ENCODE peak calls at places on chromosomes 12 and 14, in nine cellular contexts. One of them, this sample, is unnamed. For H3K36me3, the result is how much of the 10 kb centered on the place peaks cover.

GRCh38 chr14:105212541-105213305 is 31.6 kb upstream of the NUDT14 start:
- DNase-seq in breast epithelium: no peak
- DNase-seq in brain microvascular endothelial cell: no peak
- DNase-seq in H1: no peak
- DNase-seq in CD8-positive, alpha-beta T cell: no peak
- DNase-seq in heart right ventricle: no peak
- DNase-seq in hepatocyte: no peak
- DNase-seq in heart left ventricle: no peak
- DNase-seq in uterus: no peak
- DNase-seq in this sample: no peak

GRCh38 chr12:5081016-5081415 is 37.3 kb downstream of the KCNA5 start:
- DNase-seq in breast epithelium: no peak
- DNase-seq in brain microvascular endothelial cell: no peak
- DNase-seq in H1: no peak
- DNase-seq in CD8-positive, alpha-beta T cell: no peak
- DNase-seq in heart right ventricle: peak
- DNase-seq in hepatocyte: no peak
- DNase-seq in heart left ventricle: peak
- DNase-seq in uterus: no peak
- DNase-seq in this sample: no peak

GRCh38 chr12:122022393-122023338 is 982 bp downstream of the BCL7A start:
- DNase-seq in breast epithelium: no peak
- DNase-seq in brain microvascular endothelial cell: no peak
- DNase-seq in H1: no peak
- DNase-seq in CD8-positive, alpha-beta T cell: no peak
- DNase-seq in heart right ventricle: no peak
- DNase-seq in hepatocyte: peak
- DNase-seq in heart left ventricle: no peak
- DNase-seq in uterus: no peak
- DNase-seq in this sample: no peak

GRCh38 chr12:79083181-79083580 is 218.6 kb downstream of the SYT1 start:
- DNase-seq in breast epithelium: no peak
- DNase-seq in brain microvascular endothelial cell: no peak
- DNase-seq in H1: no peak
- DNase-seq in CD8-positive, alpha-beta T cell: no peak
- DNase-seq in heart right ventricle: no peak
- DNase-seq in hepatocyte: no peak
- DNase-seq in heart left ventricle: no peak
- DNase-seq in uterus: no peak
- DNase-seq in this sample: no peak

GRCh38 chr14:68627868-68628604 is 164.8 kb downstream of the ZFP36L1 start:
- DNase-seq in breast epithelium: peak
- DNase-seq in brain microvascular endothelial cell: no peak
- DNase-seq in H1: peak
- DNase-seq in CD8-positive, alpha-beta T cell: peak
- DNase-seq in heart right ventricle: peak
- DNase-seq in hepatocyte: peak
- DNase-seq in heart left ventricle: peak
- DNase-seq in uterus: no peak
- DNase-seq in this sample: no peak

GRCh38 chr12:48678561-48679185 is 3.4 kb downstream of the KANSL2 start:
- DNase-seq in breast epithelium: no peak
- DNase-seq in brain microvascular endothelial cell: no peak
- DNase-seq in H1: no peak
- DNase-seq in CD8-positive, alpha-beta T cell: no peak
- DNase-seq in heart right ventricle: no peak
- DNase-seq in hepatocyte: no peak
- DNase-seq in heart left ventricle: no peak
- DNase-seq in uterus: no peak
- DNase-seq in this sample: no peak

GRCh38 chr12:28415755-28416154 is 225.5 kb downstream of the CCDC91 start:
- DNase-seq in breast epithelium: no peak
- DNase-seq in brain microvascular endothelial cell: peak
- DNase-seq in H1: no peak
- DNase-seq in CD8-positive, alpha-beta T cell: no peak
- DNase-seq in heart right ventricle: no peak
- DNase-seq in hepatocyte: no peak
- DNase-seq in heart left ventricle: no peak
- DNase-seq in uterus: no peak
- DNase-seq in this sample: no peak

GRCh38 chr14:22653012-22653621 is 9.0 kb upstream of the OR6J1 start:
- DNase-seq in breast epithelium: peak
- DNase-seq in brain microvascular endothelial cell: peak
- DNase-seq in H1: peak
- DNase-seq in CD8-positive, alpha-beta T cell: peak
- DNase-seq in heart right ventricle: peak
- DNase-seq in hepatocyte: peak
- DNase-seq in heart left ventricle: peak
- DNase-seq in uterus: peak
- DNase-seq in this sample: peak

GRCh38 chr12:1858456-1858855 is 38.1 kb downstream of the LRTM2 start:
- DNase-seq in breast epithelium: no peak
- DNase-seq in brain microvascular endothelial cell: no peak
- DNase-seq in H1: no peak
- DNase-seq in CD8-positive, alpha-beta T cell: no peak
- DNase-seq in heart right ventricle: no peak
- DNase-seq in hepatocyte: no peak
- DNase-seq in heart left ventricle: no peak
- DNase-seq in uterus: no peak
- DNase-seq in this sample: no peak

GRCh38 chr12:112169086-112169872 is 43.9 kb downstream of the TRAFD1 start:
- DNase-seq in breast epithelium: no peak
- DNase-seq in brain microvascular endothelial cell: no peak
- DNase-seq in H1: no peak
- DNase-seq in CD8-positive, alpha-beta T cell: no peak
- DNase-seq in heart right ventricle: no peak
- DNase-seq in hepatocyte: no peak
- DNase-seq in heart left ventricle: no peak
- DNase-seq in uterus: no peak
- DNase-seq in this sample: no peak

GRCh38 chr12:101078144-101078543 is 131.9 kb downstream of the SLC5A8 start:
- DNase-seq in breast epithelium: no peak
- DNase-seq in brain microvascular endothelial cell: no peak
- DNase-seq in H1: no peak
- DNase-seq in CD8-positive, alpha-beta T cell: no peak
- DNase-seq in heart right ventricle: no peak
- DNase-seq in hepatocyte: no peak
- DNase-seq in heart left ventricle: no peak
- DNase-seq in uterus: no peak
- DNase-seq in this sample: no peak

GRCh38 chr12:93443576-93443975 is 1.8 kb upstream of the UBE2N start:
- DNase-seq in breast epithelium: no peak
- DNase-seq in brain microvascular endothelial cell: no peak
- DNase-seq in H1: no peak
- DNase-seq in CD8-positive, alpha-beta T cell: no peak
- DNase-seq in heart right ventricle: no peak
- DNase-seq in hepatocyte: no peak
- DNase-seq in heart left ventricle: no peak
- DNase-seq in uterus: no peak
- DNase-seq in this sample: no peak

GRCh38 chr12:3897400-3897910 is 24.3 kb upstream of the PARP11 start:
- DNase-seq in breast epithelium: no peak
- DNase-seq in brain microvascular endothelial cell: no peak
- DNase-seq in H1: no peak
- DNase-seq in CD8-positive, alpha-beta T cell: no peak
- DNase-seq in heart right ventricle: no peak
- DNase-seq in hepatocyte: no peak
- DNase-seq in heart left ventricle: no peak
- DNase-seq in uterus: no peak
- DNase-seq in this sample: no peak

GRCh38 chr14:101954501-101954900 is 9.9 kb upstream of the DYNC1H1 start:
- DNase-seq in breast epithelium: no peak
- DNase-seq in brain microvascular endothelial cell: no peak
- DNase-seq in H1: no peak
- DNase-seq in CD8-positive, alpha-beta T cell: no peak
- DNase-seq in heart right ventricle: no peak
- DNase-seq in hepatocyte: no peak
- DNase-seq in heart left ventricle: no peak
- DNase-seq in uterus: no peak
- DNase-seq in this sample: no peak

GRCh38 chr14:97634786-97635185 is 837.6 kb downstream of the VRK1 start:
- DNase-seq in breast epithelium: no peak
- DNase-seq in brain microvascular endothelial cell: no peak
- DNase-seq in H1: no peak
- DNase-seq in CD8-positive, alpha-beta T cell: no peak
- DNase-seq in heart right ventricle: no peak
- DNase-seq in hepatocyte: no peak
- DNase-seq in heart left ventricle: no peak
- DNase-seq in uterus: no peak
- DNase-seq in this sample: no peak

GRCh38 chr14:90489916-90490726 is 93.3 kb downstream of the CALM1 start:
- DNase-seq in breast epithelium: no peak
- DNase-seq in brain microvascular endothelial cell: peak
- DNase-seq in H1: no peak
- DNase-seq in CD8-positive, alpha-beta T cell: no peak
- DNase-seq in heart right ventricle: no peak
- DNase-seq in hepatocyte: no peak
- DNase-seq in heart left ventricle: no peak
- DNase-seq in uterus: no peak
- DNase-seq in this sample: no peak

GRCh38 chr12:122990961-122991622 is 10.6 kb downstream of the ARL6IP4 start:
- DNase-seq in breast epithelium: no peak
- DNase-seq in brain microvascular endothelial cell: no peak
- DNase-seq in H1: no peak
- DNase-seq in CD8-positive, alpha-beta T cell: no peak
- DNase-seq in heart right ventricle: no peak
- DNase-seq in hepatocyte: no peak
- DNase-seq in heart left ventricle: peak
- DNase-seq in uterus: no peak
- DNase-seq in this sample: no peak

GRCh38 chr12:114848661-114849060 is 164.7 kb upstream of the TBX3 start:
- DNase-seq in breast epithelium: no peak
- DNase-seq in brain microvascular endothelial cell: peak
- DNase-seq in H1: no peak
- DNase-seq in CD8-positive, alpha-beta T cell: no peak
- DNase-seq in heart right ventricle: no peak
- DNase-seq in hepatocyte: peak
- DNase-seq in heart left ventricle: no peak
- DNase-seq in uterus: no peak
- DNase-seq in this sample: no peak

GRCh38 chr12:99558113-99558512 is 89.4 kb upstream of the GARIN6 start:
- DNase-seq in breast epithelium: no peak
- DNase-seq in brain microvascular endothelial cell: no peak
- DNase-seq in H1: no peak
- DNase-seq in CD8-positive, alpha-beta T cell: no peak
- DNase-seq in heart right ventricle: no peak
- DNase-seq in hepatocyte: no peak
- DNase-seq in heart left ventricle: no peak
- DNase-seq in uterus: no peak
- DNase-seq in this sample: no peak

GRCh38 chr12:12159988-12160387 is 89.2 kb downstream of the BCL2L14 start:
- DNase-seq in breast epithelium: no peak
- DNase-seq in brain microvascular endothelial cell: no peak
- DNase-seq in H1: no peak
- DNase-seq in CD8-positive, alpha-beta T cell: no peak
- DNase-seq in heart right ventricle: no peak
- DNase-seq in hepatocyte: no peak
- DNase-seq in heart left ventricle: no peak
- DNase-seq in uterus: no peak
- DNase-seq in this sample: no peak

DNA sequence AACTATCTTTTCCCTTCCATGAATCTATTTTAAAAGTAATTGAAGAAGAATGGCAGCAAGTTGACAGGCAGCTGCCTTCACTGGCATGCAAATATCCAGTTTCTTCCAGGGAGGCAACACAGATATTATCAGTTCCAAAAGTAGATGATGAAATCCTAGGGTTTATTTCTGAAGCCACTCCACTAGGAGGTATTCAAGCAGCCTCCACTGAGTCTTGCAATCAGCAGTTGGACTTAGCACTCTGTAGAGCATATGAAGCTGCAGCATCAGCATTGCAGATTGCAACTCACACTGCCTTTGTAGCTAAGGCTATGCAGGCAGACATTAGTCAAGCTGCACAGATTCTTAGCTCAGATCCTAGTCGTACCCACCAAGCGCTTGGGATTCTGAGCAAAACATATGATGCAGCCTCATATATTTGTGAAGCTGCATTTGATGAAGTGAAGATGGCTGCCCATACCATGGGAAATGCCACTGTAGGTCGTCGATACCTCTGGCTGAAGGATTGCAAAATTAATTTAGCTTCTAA is 18.4 kb downstream of the TMPO start:
- DNase-seq in breast epithelium: no peak
- DNase-seq in brain microvascular endothelial cell: no peak
- DNase-seq in H1: no peak
- DNase-seq in CD8-positive, alpha-beta T cell: no peak
- DNase-seq in heart right ventricle: no peak
- DNase-seq in hepatocyte: peak
- DNase-seq in heart left ventricle: no peak
- DNase-seq in uterus: no peak
- DNase-seq in this sample: no peak
- H3K36me3 ChIP-seq in breast epithelium: under half
- H3K36me3 ChIP-seq in brain microvascular endothelial cell: under half
- H3K36me3 ChIP-seq in H1: half or more
- H3K36me3 ChIP-seq in CD8-positive, alpha-beta T cell: under half
- H3K36me3 ChIP-seq in heart right ventricle: under half
- H3K36me3 ChIP-seq in hepatocyte: under half
- H3K36me3 ChIP-seq in heart left ventricle: half or more
- H3K36me3 ChIP-seq in uterus: under half
- H3K36me3 ChIP-seq in this sample: under half

GRCh38 chr12:52561880-52562449 is 9.0 kb upstream of the KRT71 start:
- DNase-seq in breast epithelium: no peak
- DNase-seq in brain microvascular endothelial cell: peak
- DNase-seq in H1: no peak
- DNase-seq in CD8-positive, alpha-beta T cell: no peak
- DNase-seq in heart right ventricle: no peak
- DNase-seq in hepatocyte: peak
- DNase-seq in heart left ventricle: no peak
- DNase-seq in uterus: no peak
- DNase-seq in this sample: peak
- TF ChIP-seq CTCF in breast epithelium: peak
- TF ChIP-seq CTCF in brain microvascular endothelial cell: peak
- TF ChIP-seq CTCF in H1: peak
- TF ChIP-seq CTCF in CD8-positive, alpha-beta T cell: no peak
- TF ChIP-seq CTCF in heart right ventricle: no peak
- TF ChIP-seq CTCF in hepatocyte: peak
- TF ChIP-seq CTCF in heart left ventricle: no peak
- TF ChIP-seq CTCF in uterus: no peak
- TF ChIP-seq CTCF in this sample: no peak

DNA sequence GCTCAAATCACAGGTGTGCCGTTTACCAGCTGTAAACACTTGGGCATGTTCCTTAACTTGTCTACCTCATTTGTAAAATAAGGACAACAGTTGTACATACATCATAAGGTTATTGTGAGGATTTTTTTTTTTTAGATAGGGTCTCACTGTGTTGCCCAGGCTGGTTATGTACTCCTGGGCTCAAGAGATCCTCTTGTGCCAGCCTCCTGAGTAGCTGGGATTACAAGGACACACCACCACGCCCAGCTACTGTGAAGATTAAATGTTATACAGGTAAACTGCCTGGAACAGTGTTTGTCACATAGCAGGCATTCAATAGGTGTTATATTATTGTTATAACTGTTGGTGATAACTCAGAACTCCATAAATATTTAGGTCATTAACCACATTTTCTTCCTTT is 12.7 kb downstream of the TMED10 start:
- DNase-seq in breast epithelium: no peak
- DNase-seq in brain microvascular endothelial cell: no peak
- DNase-seq in H1: no peak
- DNase-seq in CD8-positive, alpha-beta T cell: no peak
- DNase-seq in heart right ventricle: no peak
- DNase-seq in hepatocyte: no peak
- DNase-seq in heart left ventricle: no peak
- DNase-seq in uterus: no peak
- DNase-seq in this sample: no peak
- H3K27ac ChIP-seq in breast epithelium: no peak
- H3K27ac ChIP-seq in brain microvascular endothelial cell: no peak
- H3K27ac ChIP-seq in H1: no peak
- H3K27ac ChIP-seq in CD8-positive, alpha-beta T cell: no peak
- H3K27ac ChIP-seq in heart right ventricle: no peak
- H3K27ac ChIP-seq in hepatocyte: no peak
- H3K27ac ChIP-seq in heart left ventricle: no peak
- H3K27ac ChIP-seq in uterus: no peak
- H3K27ac ChIP-seq in this sample: no peak

GRCh38 chr12:124361996-124362395 is 67.1 kb downstream of the RFLNA start:
- DNase-seq in breast epithelium: no peak
- DNase-seq in brain microvascular endothelial cell: no peak
- DNase-seq in H1: no peak
- DNase-seq in CD8-positive, alpha-beta T cell: no peak
- DNase-seq in heart right ventricle: no peak
- DNase-seq in hepatocyte: no peak
- DNase-seq in heart left ventricle: no peak
- DNase-seq in uterus: no peak
- DNase-seq in this sample: no peak
- H3K36me3 ChIP-seq in breast epithelium: under half
- H3K36me3 ChIP-seq in brain microvascular endothelial cell: half or more
- H3K36me3 ChIP-seq in H1: under half
- H3K36me3 ChIP-seq in CD8-positive, alpha-beta T cell: under half
- H3K36me3 ChIP-seq in heart right ventricle: under half
- H3K36me3 ChIP-seq in hepatocyte: under half
- H3K36me3 ChIP-seq in heart left ventricle: half or more
- H3K36me3 ChIP-seq in uterus: under half
- H3K36me3 ChIP-seq in this sample: under half

This sample was measured in lung.